ENCODE peak calls at places on chromosomes 11 and 22, in four cellular contexts. B, S, U and Z are unnamed samples.
A peak's percentile ranks its signal among the peaks of the same experiment; 100 is the strongest.

GRCh38 chr11:94193288-94193687 is 64.6 kb downstream of the PANX1 start:
- DNase-seq in B (no peak), S (no peak), U (no peak), Z (no peak)

GRCh38 chr11:74678041-74678440 is 53.2 kb downstream of the CHRDL2 start:
- DNase-seq in B (no peak), U (no peak), S (no peak), Z (no peak)

GRCh38 chr22:37431811-37432707 is 4.8 kb upstream of the ELFN2 start:
- DNase-seq in U (no peak), B (peak; percentile 89), S (no peak), Z (no peak)

GRCh38 chr22:49404576-49405199 is 423.0 kb downstream of the BRD1 start:
- DNase-seq in S (no peak), B (no peak), U (no peak), Z (no peak)

GRCh38 chr11:108614086-108614485 is 20.5 kb upstream of the EXPH5 start:
- DNase-seq in U (no peak), B (no peak), S (no peak), Z (no peak)

GRCh38 chr11:17244046-17244445 is 32.5 kb upstream of the NUCB2 start:
- DNase-seq in U (no peak), S (no peak), B (no peak), Z (no peak)

GRCh38 chr22:46076651-46077339 is 73.5 kb upstream of the PPARA start:
- DNase-seq in B (no peak), U (peak; percentile 55), S (no peak), Z (peak; percentile 54)

GRCh38 chr11:121810291-121810690 is 305.7 kb downstream of the BLID start:
- DNase-seq in B (no peak), S (no peak), U (no peak), Z (no peak)

GRCh38 chr22:20567993-20568417 is 60.6 kb downstream of the MED15 start:
- DNase-seq in B (peak; percentile 23), S (no peak), U (no peak), Z (no peak)

GRCh38 chr11:65213322-65214211 is 31.8 kb downstream of the CAPN1 start:
- DNase-seq in S (no peak), B (no peak), U (no peak), Z (no peak)

GRCh38 chr22:42367980-42368378 is 64.2 kb downstream of the NFAM1 start:
- DNase-seq in U (no peak), B (no peak), S (no peak), Z (no peak)

GRCh38 chr11:90309693-90310092 is 86.8 kb upstream of the CHORDC1 start:
- DNase-seq in B (no peak), S (no peak), U (no peak), Z (no peak)

GRCh38 chr11:107858217-107859070 is at the start of gene SLC35F2:
- DNase-seq in U (peak; percentile 52), S (peak; percentile 29), B (peak; percentile 73), Z (peak; percentile 13)

GRCh38 chr11:57500526-57500925 is 15.0 kb downstream of the SLC43A1 start:
- DNase-seq in B (no peak), U (no peak), S (no peak), Z (no peak)

GRCh38 chr11:94781822-94782221 is 13.7 kb downstream of the AMOTL1 start:
- DNase-seq in B (no peak), U (no peak), S (no peak), Z (no peak)

GRCh38 chr11:122897606-122898210 is 15.1 kb downstream of the JHY start:
- DNase-seq in S (no peak), U (no peak), B (no peak), Z (no peak)

GRCh38 chr11:15313862-15314261 is 199.1 kb downstream of the INSC start:
- DNase-seq in B (no peak), S (no peak), U (no peak), Z (no peak)

DNA sequence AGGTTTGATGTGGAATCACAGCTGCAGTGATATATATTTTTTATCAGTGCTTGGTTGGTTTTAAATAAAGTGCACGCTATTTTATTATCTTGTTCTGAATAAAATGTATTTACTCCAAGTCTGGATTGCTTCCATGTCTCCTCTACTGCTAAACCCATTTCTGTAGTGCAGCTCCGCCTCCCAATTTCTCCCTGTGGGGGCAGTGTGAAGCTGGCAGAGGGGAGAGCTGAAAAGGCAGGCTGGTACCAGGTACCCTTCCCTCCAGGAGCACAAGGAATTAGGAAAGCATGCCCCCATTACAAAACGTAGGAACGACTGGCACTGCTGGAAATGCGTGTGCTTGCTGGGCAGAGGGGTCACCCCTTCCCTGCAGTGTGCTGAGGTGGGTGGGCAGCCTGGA is 934 bp upstream of the TMEM132A start:
- DNase-seq in B (no peak), S (no peak), U (no peak), Z (no peak)
- TF ChIP-seq CTCF in B (no peak), S (no peak), U (no peak), Z (no peak)

GRCh38 chr11:11843233-11843632 is 1.5 kb downstream of the USP47 start:
- DNase-seq in U (no peak), S (no peak), B (no peak), Z (no peak)

GRCh38 chr11:11843642-11844041 is 1.9 kb downstream of the USP47 start:
- DNase-seq in U (no peak), S (no peak), B (no peak), Z (no peak)

GRCh38 chr11:11844272-11844671 is 2.5 kb downstream of the USP47 start:
- DNase-seq in B (no peak), S (no peak), U (no peak), Z (no peak)

GRCh38 chr11:11845551-11845950 is 3.8 kb downstream of the USP47 start:
- DNase-seq in B (no peak), U (no peak), S (no peak), Z (no peak)

GRCh38 chr11:11845066-11845465 is 3.3 kb downstream of the USP47 start:
- DNase-seq in B (peak; percentile 52), S (no peak), U (no peak), Z (no peak)
- H3K4me1 ChIP-seq in B (peaks cover 34% of the 10 kb centered on the region), S (peaks cover 75% of the 10 kb centered on the region), U (peaks cover 27% of the 10 kb centered on the region), Z (peaks cover 68% of the 10 kb centered on the region)

DNA sequence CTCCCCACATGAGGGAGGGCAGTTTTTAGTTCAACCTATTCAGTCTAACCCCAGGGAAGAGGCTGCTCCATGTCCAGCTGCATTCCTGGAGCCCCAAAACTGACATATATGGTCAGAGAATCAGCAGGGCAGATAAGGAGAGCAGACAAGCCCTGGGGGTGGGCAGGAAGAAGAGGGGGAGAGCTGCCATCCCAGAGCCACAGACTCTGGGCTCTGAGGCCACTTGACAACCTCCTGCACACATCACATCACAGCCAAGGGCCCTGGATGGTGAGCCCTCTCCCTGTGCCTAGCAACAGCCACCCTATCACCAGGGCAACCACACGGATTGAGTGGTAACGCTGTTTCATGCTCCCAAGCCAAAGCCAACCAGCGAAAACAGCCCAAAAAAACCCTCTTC is 3.1 kb downstream of the ARHGAP1 start:
- DNase-seq in B (no peak), U (no peak), S (peak; percentile 61), Z (no peak)
- H3K27ac ChIP-seq in B (no peak overlapping the region), U (peak overlapping the region; percentile 25), S (peak overlapping the region; percentile 77), Z (peak overlapping the region; percentile 88)

GRCh38 chr11:91513734-91514133 is 710.9 kb upstream of the FAT3 start:
- DNase-seq in S (no peak), B (no peak), U (no peak), Z (no peak)
- TF ChIP-seq CTCF in S (no peak), B (no peak), U (no peak), Z (no peak)

DNA sequence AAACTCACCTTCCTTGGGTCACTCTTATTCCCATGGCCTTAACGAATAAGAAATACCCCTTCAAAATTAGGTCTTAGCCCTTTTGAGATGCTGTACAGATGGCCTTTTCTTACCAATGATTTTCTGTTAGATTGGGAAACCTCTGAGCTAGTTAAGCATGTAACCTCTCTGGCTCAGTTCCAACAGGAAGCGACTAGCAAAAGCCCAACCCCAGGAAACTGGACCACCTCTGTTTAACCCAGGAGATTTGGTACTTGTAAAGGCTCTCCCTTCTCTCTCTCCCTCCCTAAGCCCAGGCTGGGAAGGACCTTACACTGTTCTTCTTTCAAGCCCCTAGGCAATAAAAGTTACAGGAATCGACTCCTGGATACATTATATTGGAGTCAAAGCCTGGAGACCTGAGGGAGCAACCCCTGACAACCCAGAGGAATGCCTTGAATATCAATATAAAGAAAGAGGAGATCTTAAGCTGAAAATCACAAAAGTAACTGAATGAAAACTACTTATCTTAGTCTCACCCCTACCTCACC is 11.7 kb downstream of the APIP start:
- DNase-seq in U (no peak), S (no peak), B (no peak), Z (no peak)
- H3K4me1 ChIP-seq in U (no peaks in the 10 kb centered on the region), S (no peaks in the 10 kb centered on the region), B (no peaks in the 10 kb centered on the region), Z (peaks cover 51% of the 10 kb centered on the region)

DNA sequence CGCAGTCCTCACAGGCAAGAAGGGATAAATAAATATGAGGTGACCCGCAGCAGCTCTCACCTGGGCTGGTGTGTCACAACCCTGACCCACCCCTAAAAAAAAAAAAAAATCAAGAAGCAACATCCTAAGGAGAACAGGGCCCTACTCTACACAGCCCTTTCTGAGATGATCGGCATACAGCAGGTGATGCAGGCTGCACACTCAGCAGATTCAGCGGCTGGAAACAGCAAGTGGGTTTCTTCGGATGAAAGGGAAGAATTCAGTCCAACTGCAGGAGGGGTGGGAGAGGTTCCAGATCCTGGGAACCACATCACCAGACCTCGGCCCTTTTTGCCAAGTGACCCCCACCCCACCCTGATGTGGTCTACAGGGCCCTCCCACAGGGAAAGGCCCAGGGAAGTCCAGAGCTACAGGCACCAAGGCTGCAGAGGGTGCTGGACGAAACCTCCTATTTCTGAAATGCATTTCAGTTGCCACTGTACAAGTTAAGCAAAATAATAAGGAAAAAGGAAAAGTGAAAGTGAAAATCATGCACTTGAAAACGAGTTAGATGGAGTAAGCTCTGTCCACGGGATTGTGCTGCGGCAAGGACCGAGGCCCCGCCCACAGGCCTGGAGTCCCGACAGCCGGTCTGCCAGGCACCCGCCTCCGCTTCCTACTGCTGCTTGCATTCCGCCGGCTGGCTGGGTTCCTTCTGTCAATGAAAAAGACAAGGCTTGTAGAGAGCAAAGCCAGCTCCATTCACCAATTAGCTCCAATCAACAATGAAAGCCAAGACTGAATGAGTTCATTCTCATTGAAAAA is 15.9 kb upstream of the PHLDA2 start:
- DNase-seq in U (peak; percentile 89), S (peak; percentile 92), B (no peak), Z (peak; percentile 74)
- H3K27ac ChIP-seq in U (peak overlapping the region; percentile 70), S (peak overlapping the region; percentile 9), B (no peak overlapping the region), Z (peak overlapping the region; percentile 6)